ENCODE peak calls at places on chromosome 4, in eight cellular contexts. One of them, this sample, is unnamed. For H3K4me1 and H3K27me3, the result is how much of the 10 kb centered on the place peaks cover.

GRCh38 chr4:8266508-8266907 is 3.0 kb upstream of the HTRA3 start:
- DNase-seq in ascending aorta: no peak
- DNase-seq in neural progenitor cell: no peak
- DNase-seq in lung: no peak
- DNase-seq in IMR-90: no peak
- DNase-seq in left lung: no peak
- DNase-seq in CD8-positive, alpha-beta T cell: no peak
- DNase-seq in CD4-positive, CD25-positive, alpha-beta regulatory T cell: no peak
- DNase-seq in this sample: no peak

GRCh38 chr4:18536420-18536819 is 514.9 kb upstream of the LCORL start:
- DNase-seq in IMR-90: no peak
- DNase-seq in neural progenitor cell: peak
- DNase-seq in ascending aorta: no peak
- DNase-seq in left lung: no peak
- DNase-seq in CD4-positive, CD25-positive, alpha-beta regulatory T cell: no peak
- DNase-seq in lung: no peak
- DNase-seq in CD8-positive, alpha-beta T cell: no peak
- DNase-seq in this sample: no peak

GRCh38 chr4:187608001-187608421 is 387.6 kb upstream of the ZFP42 start:
- DNase-seq in IMR-90: peak
- DNase-seq in neural progenitor cell: no peak
- DNase-seq in ascending aorta: no peak
- DNase-seq in left lung: no peak
- DNase-seq in CD4-positive, CD25-positive, alpha-beta regulatory T cell: no peak
- DNase-seq in CD8-positive, alpha-beta T cell: no peak
- DNase-seq in lung: no peak
- DNase-seq in this sample: no peak

GRCh38 chr4:146333187-146333894 is 119.0 kb downstream of the REELD1 start:
- DNase-seq in CD8-positive, alpha-beta T cell: no peak
- DNase-seq in lung: no peak
- DNase-seq in ascending aorta: no peak
- DNase-seq in IMR-90: peak
- DNase-seq in CD4-positive, CD25-positive, alpha-beta regulatory T cell: no peak
- DNase-seq in left lung: no peak
- DNase-seq in neural progenitor cell: no peak
- DNase-seq in this sample: no peak

GRCh38 chr4:32226201-32226600 is 1506.0 kb downstream of the PCDH7 start:
- DNase-seq in neural progenitor cell: no peak
- DNase-seq in CD4-positive, CD25-positive, alpha-beta regulatory T cell: no peak
- DNase-seq in left lung: no peak
- DNase-seq in lung: no peak
- DNase-seq in CD8-positive, alpha-beta T cell: no peak
- DNase-seq in ascending aorta: no peak
- DNase-seq in IMR-90: peak
- DNase-seq in this sample: no peak

GRCh38 chr4:2296621-2297601 is 35.0 kb upstream of the MXD4 start:
- DNase-seq in left lung: peak
- DNase-seq in lung: no peak
- DNase-seq in IMR-90: no peak
- DNase-seq in CD8-positive, alpha-beta T cell: peak
- DNase-seq in neural progenitor cell: no peak
- DNase-seq in ascending aorta: no peak
- DNase-seq in CD4-positive, CD25-positive, alpha-beta regulatory T cell: no peak
- DNase-seq in this sample: no peak

GRCh38 chr4:121741751-121742150 is 23.2 kb downstream of the SMIM43 start:
- DNase-seq in CD4-positive, CD25-positive, alpha-beta regulatory T cell: no peak
- DNase-seq in CD8-positive, alpha-beta T cell: no peak
- DNase-seq in neural progenitor cell: no peak
- DNase-seq in IMR-90: peak
- DNase-seq in left lung: no peak
- DNase-seq in lung: no peak
- DNase-seq in ascending aorta: no peak
- DNase-seq in this sample: no peak

GRCh38 chr4:66097271-66097670 is 427.0 kb upstream of the EPHA5 start:
- DNase-seq in lung: no peak
- DNase-seq in CD8-positive, alpha-beta T cell: no peak
- DNase-seq in ascending aorta: no peak
- DNase-seq in neural progenitor cell: no peak
- DNase-seq in IMR-90: no peak
- DNase-seq in left lung: no peak
- DNase-seq in CD4-positive, CD25-positive, alpha-beta regulatory T cell: no peak
- DNase-seq in this sample: no peak

GRCh38 chr4:154928640-154929257 is 147.7 kb downstream of the RBM46 start:
- DNase-seq in lung: no peak
- DNase-seq in IMR-90: peak
- DNase-seq in ascending aorta: no peak
- DNase-seq in left lung: no peak
- DNase-seq in neural progenitor cell: peak
- DNase-seq in CD4-positive, CD25-positive, alpha-beta regulatory T cell: no peak
- DNase-seq in CD8-positive, alpha-beta T cell: no peak
- DNase-seq in this sample: no peak

GRCh38 chr4:2867758-2868491 is 24.3 kb downstream of the ADD1 start:
- DNase-seq in ascending aorta: no peak
- DNase-seq in lung: no peak
- DNase-seq in IMR-90: peak
- DNase-seq in left lung: no peak
- DNase-seq in CD4-positive, CD25-positive, alpha-beta regulatory T cell: no peak
- DNase-seq in neural progenitor cell: peak
- DNase-seq in CD8-positive, alpha-beta T cell: no peak
- DNase-seq in this sample: no peak

GRCh38 chr4:24922416-24922815 is 9.6 kb upstream of the CCDC149 start:
- DNase-seq in CD8-positive, alpha-beta T cell: no peak
- DNase-seq in ascending aorta: no peak
- DNase-seq in left lung: no peak
- DNase-seq in CD4-positive, CD25-positive, alpha-beta regulatory T cell: no peak
- DNase-seq in neural progenitor cell: no peak
- DNase-seq in IMR-90: peak
- DNase-seq in lung: no peak
- DNase-seq in this sample: no peak

GRCh38 chr4:149113804-149114430 is 671.7 kb upstream of the NR3C2 start:
- DNase-seq in neural progenitor cell: no peak
- DNase-seq in CD8-positive, alpha-beta T cell: no peak
- DNase-seq in ascending aorta: no peak
- DNase-seq in CD4-positive, CD25-positive, alpha-beta regulatory T cell: no peak
- DNase-seq in lung: no peak
- DNase-seq in IMR-90: peak
- DNase-seq in left lung: no peak
- DNase-seq in this sample: no peak

GRCh38 chr4:74206088-74206826 is 48.3 kb downstream of the MTHFD2L start:
- DNase-seq in IMR-90: peak
- DNase-seq in left lung: no peak
- DNase-seq in neural progenitor cell: no peak
- DNase-seq in CD8-positive, alpha-beta T cell: no peak
- DNase-seq in ascending aorta: no peak
- DNase-seq in lung: no peak
- DNase-seq in CD4-positive, CD25-positive, alpha-beta regulatory T cell: no peak
- DNase-seq in this sample: no peak

GRCh38 chr4:53693909-53694308 is 102.6 kb upstream of the LNX1 start:
- DNase-seq in neural progenitor cell: no peak
- DNase-seq in ascending aorta: no peak
- DNase-seq in lung: no peak
- DNase-seq in CD8-positive, alpha-beta T cell: no peak
- DNase-seq in CD4-positive, CD25-positive, alpha-beta regulatory T cell: no peak
- DNase-seq in left lung: no peak
- DNase-seq in IMR-90: no peak
- DNase-seq in this sample: no peak

GRCh38 chr4:185508162-185508561 is 27.1 kb downstream of the PDLIM3 start:
- DNase-seq in IMR-90: no peak
- DNase-seq in left lung: no peak
- DNase-seq in ascending aorta: no peak
- DNase-seq in CD8-positive, alpha-beta T cell: no peak
- DNase-seq in lung: no peak
- DNase-seq in neural progenitor cell: no peak
- DNase-seq in CD4-positive, CD25-positive, alpha-beta regulatory T cell: no peak
- DNase-seq in this sample: no peak

GRCh38 chr4:3365871-3366842 is 73.3 kb downstream of the RGS12 start:
- DNase-seq in IMR-90: no peak
- DNase-seq in neural progenitor cell: no peak
- DNase-seq in lung: peak
- DNase-seq in ascending aorta: no peak
- DNase-seq in left lung: peak
- DNase-seq in CD8-positive, alpha-beta T cell: no peak
- DNase-seq in CD4-positive, CD25-positive, alpha-beta regulatory T cell: no peak
- DNase-seq in this sample: no peak

GRCh38 chr4:182955411-182955810 is 38.2 kb upstream of the DCTD start:
- DNase-seq in neural progenitor cell: no peak
- DNase-seq in lung: no peak
- DNase-seq in left lung: no peak
- DNase-seq in CD8-positive, alpha-beta T cell: no peak
- DNase-seq in ascending aorta: no peak
- DNase-seq in IMR-90: peak
- DNase-seq in CD4-positive, CD25-positive, alpha-beta regulatory T cell: no peak
- DNase-seq in this sample: no peak

GRCh38 chr4:73901031-73901430 is 31.8 kb downstream of the CXCL1 start:
- DNase-seq in IMR-90: peak
- DNase-seq in CD8-positive, alpha-beta T cell: no peak
- DNase-seq in left lung: no peak
- DNase-seq in ascending aorta: no peak
- DNase-seq in CD4-positive, CD25-positive, alpha-beta regulatory T cell: no peak
- DNase-seq in neural progenitor cell: no peak
- DNase-seq in lung: no peak
- DNase-seq in this sample: no peak

DNA sequence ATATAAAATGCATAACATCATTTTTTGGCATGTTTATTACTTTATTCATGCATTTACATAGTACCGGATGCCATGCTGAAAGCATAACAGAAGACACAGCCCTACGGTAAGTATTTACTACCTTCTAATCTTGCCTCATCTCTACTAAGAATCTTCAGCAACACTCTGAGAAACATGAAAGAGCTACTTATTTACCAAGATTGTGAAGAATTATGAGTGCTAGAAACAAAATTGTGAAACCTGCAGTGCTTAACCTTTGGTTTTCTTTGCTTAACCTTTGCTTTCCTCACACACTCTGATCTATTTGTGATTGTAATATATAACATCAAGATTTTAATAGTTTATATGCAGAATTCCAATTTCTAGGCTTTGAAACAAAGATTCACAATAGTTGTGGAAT is 7.4 kb downstream of the ANTXR2 start:
- DNase-seq in CD8-positive, alpha-beta T cell: no peak
- DNase-seq in left lung: no peak
- DNase-seq in lung: no peak
- DNase-seq in ascending aorta: no peak
- DNase-seq in neural progenitor cell: no peak
- DNase-seq in CD4-positive, CD25-positive, alpha-beta regulatory T cell: peak
- DNase-seq in IMR-90: no peak
- DNase-seq in this sample: no peak
- H3K4me1 ChIP-seq in CD8-positive, alpha-beta T cell: under half
- H3K4me1 ChIP-seq in left lung: under half
- H3K4me1 ChIP-seq in lung: under half
- H3K4me1 ChIP-seq in ascending aorta: under half
- H3K4me1 ChIP-seq in neural progenitor cell: under half
- H3K4me1 ChIP-seq in CD4-positive, CD25-positive, alpha-beta regulatory T cell: half or more
- H3K4me1 ChIP-seq in IMR-90: under half
- H3K4me1 ChIP-seq in this sample: under half

GRCh38 chr4:152937280-152937534 is 1.1 kb downstream of the FHDC1 start:
- DNase-seq in ascending aorta: no peak
- DNase-seq in CD4-positive, CD25-positive, alpha-beta regulatory T cell: no peak
- DNase-seq in neural progenitor cell: no peak
- DNase-seq in left lung: no peak
- DNase-seq in IMR-90: no peak
- DNase-seq in CD8-positive, alpha-beta T cell: no peak
- DNase-seq in lung: no peak
- DNase-seq in this sample: no peak
- H3K27me3 ChIP-seq in ascending aorta: under half
- H3K27me3 ChIP-seq in CD4-positive, CD25-positive, alpha-beta regulatory T cell: under half
- H3K27me3 ChIP-seq in neural progenitor cell: under half
- H3K27me3 ChIP-seq in left lung: half or more
- H3K27me3 ChIP-seq in IMR-90: half or more
- H3K27me3 ChIP-seq in CD8-positive, alpha-beta T cell: under half
- H3K27me3 ChIP-seq in lung: under half
- H3K27me3 ChIP-seq in this sample: under half

GRCh38 chr4:102627831-102628523 is 126.8 kb downstream of the NFKB1 start:
- DNase-seq in CD4-positive, CD25-positive, alpha-beta regulatory T cell: no peak
- DNase-seq in neural progenitor cell: no peak
- DNase-seq in ascending aorta: no peak
- DNase-seq in left lung: no peak
- DNase-seq in lung: no peak
- DNase-seq in IMR-90: peak
- DNase-seq in CD8-positive, alpha-beta T cell: no peak
- DNase-seq in this sample: no peak
- H3K4me3 ChIP-seq in CD4-positive, CD25-positive, alpha-beta regulatory T cell: no peak
- H3K4me3 ChIP-seq in neural progenitor cell: no peak
- H3K4me3 ChIP-seq in ascending aorta: no peak
- H3K4me3 ChIP-seq in left lung: no peak
- H3K4me3 ChIP-seq in lung: no peak
- H3K4me3 ChIP-seq in IMR-90: no peak
- H3K4me3 ChIP-seq in CD8-positive, alpha-beta T cell: no peak
- H3K4me3 ChIP-seq in this sample: no peak

DNA sequence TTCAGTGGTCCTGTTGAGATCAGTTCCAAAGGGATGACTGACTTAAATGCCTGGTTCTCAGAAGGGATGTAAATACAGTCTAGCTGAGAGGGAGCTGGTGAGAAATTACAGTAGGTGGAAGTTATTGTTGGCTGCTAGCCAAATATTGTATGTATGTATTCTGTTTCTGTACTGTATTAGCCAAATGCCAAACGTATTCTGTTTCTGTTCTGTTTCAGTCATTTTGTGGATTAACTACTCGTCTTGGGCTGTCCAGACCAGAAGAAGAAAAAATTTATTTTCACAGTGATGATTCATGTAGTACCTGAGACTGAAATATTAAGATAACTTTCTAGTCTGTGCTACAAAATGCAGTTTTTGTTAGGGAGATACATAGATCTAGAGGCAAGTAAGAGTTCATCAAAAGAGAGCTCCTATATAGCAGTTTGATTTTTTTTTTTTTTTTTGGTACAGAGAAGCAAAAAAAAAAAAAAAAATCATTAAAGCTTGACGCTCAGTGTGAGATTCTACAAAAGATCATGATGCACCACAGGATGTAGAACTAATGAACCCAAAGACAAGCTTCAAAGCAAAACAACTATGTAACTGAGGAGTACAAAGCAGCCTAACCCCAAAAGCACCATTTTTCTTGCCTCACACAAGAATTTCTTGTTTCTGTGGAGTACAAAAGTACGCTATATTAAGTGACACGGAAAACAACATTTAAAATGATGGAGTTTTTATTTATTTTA is 54.8 kb downstream of the CASP6 start:
- DNase-seq in lung: no peak
- DNase-seq in neural progenitor cell: no peak
- DNase-seq in CD4-positive, CD25-positive, alpha-beta regulatory T cell: peak
- DNase-seq in CD8-positive, alpha-beta T cell: peak
- DNase-seq in ascending aorta: no peak
- DNase-seq in IMR-90: no peak
- DNase-seq in left lung: no peak
- DNase-seq in this sample: no peak
- H3K4me1 ChIP-seq in lung: under half
- H3K4me1 ChIP-seq in neural progenitor cell: under half
- H3K4me1 ChIP-seq in CD4-positive, CD25-positive, alpha-beta regulatory T cell: half or more
- H3K4me1 ChIP-seq in CD8-positive, alpha-beta T cell: half or more
- H3K4me1 ChIP-seq in ascending aorta: under half
- H3K4me1 ChIP-seq in IMR-90: under half
- H3K4me1 ChIP-seq in left lung: under half
- H3K4me1 ChIP-seq in this sample: under half

This sample was measured in thoracic aorta.